ENCODE peak calls at places on chromosomes 12 and 14, in eight cellular contexts. W, G, M, X, O, Y, P and S are unnamed samples.

GRCh38 chr14:86462193-86462592 is 932.2 kb downstream of the FLRT2 start:
- DNase-seq in X (no peak), Y (no peak), M (no peak), G (no peak), W (peak; percentile 18), P (no peak), O (no peak), S (no peak)

GRCh38 chr12:47903927-47904646 is 707 bp downstream of the VDR start:
- DNase-seq in G (peak; percentile 55), W (peak; percentile 86), P (no peak), Y (peak; percentile 84), M (peak; percentile 82), X (no peak), O (peak; percentile 72), S (no peak)

GRCh38 chr14:86532219-86532618 is 1002.3 kb downstream of the FLRT2 start:
- DNase-seq in W (peak; percentile 4), X (no peak), O (no peak), G (no peak), Y (peak; percentile 6), P (no peak), M (no peak), S (peak; percentile 34)

GRCh38 chr12:133120385-133121191 is 9.5 kb downstream of the ZNF891 start:
- DNase-seq in M (no peak), O (no peak), X (no peak), Y (no peak), P (no peak), G (no peak), W (peak; percentile 2), S (no peak)

GRCh38 chr12:111101003-111101402 is 180.6 kb upstream of the MYL2 start:
- DNase-seq in X (no peak), P (no peak), G (no peak), O (no peak), Y (no peak), M (no peak), W (no peak), S (no peak)

GRCh38 chr12:89070603-89071002 is 281.7 kb downstream of the DUSP6 start:
- DNase-seq in X (no peak), W (no peak), P (no peak), Y (no peak), O (no peak), M (no peak), G (no peak), S (no peak)

GRCh38 chr12:91851741-91852477 is 293.7 kb downstream of the BTG1 start:
- DNase-seq in M (no peak), X (no peak), O (no peak), W (no peak), P (no peak), Y (no peak), G (no peak), S (no peak)

GRCh38 chr14:64561631-64562030 is 11.9 kb downstream of the PPP1R36 start:
- DNase-seq in M (no peak), Y (no peak), X (no peak), P (no peak), O (no peak), W (no peak), G (no peak), S (no peak)

GRCh38 chr12:14723763-14724162 is 27.4 kb upstream of the GUCY2C start:
- DNase-seq in O (peak; percentile 31), P (peak; percentile 57), W (peak; percentile 60), Y (peak; percentile 8), G (peak; percentile 7), M (peak; percentile 66), X (peak; percentile 12), S (peak; percentile 47)

GRCh38 chr14:20262642-20263128 is 23.6 kb downstream of the OR11H4 start:
- DNase-seq in W (peak; percentile 32), Y (peak; percentile 0), G (no peak), X (no peak), M (peak; percentile 62), P (no peak), O (no peak), S (no peak)

GRCh38 chr12:33988888-33989287 is 33.4 kb upstream of the ALG10 start:
- DNase-seq in M (no peak), W (no peak), X (no peak), G (no peak), Y (no peak), O (no peak), P (no peak), S (no peak)

GRCh38 chr12:84375472-84375871 is 537.1 kb downstream of the SLC6A15 start:
- DNase-seq in X (no peak), O (no peak), G (no peak), W (peak; percentile 74), P (no peak), M (no peak), Y (peak; percentile 2), S (no peak)

GRCh38 chr14:100107236-100107635 is 42.0 kb downstream of the EVL start:
- DNase-seq in P (no peak), W (no peak), O (no peak), X (no peak), M (no peak), G (no peak), Y (no peak), S (no peak)

GRCh38 chr12:24742378-24742777 is 206.5 kb downstream of the BCAT1 start:
- DNase-seq in X (peak; percentile 33), Y (no peak), M (no peak), O (no peak), P (no peak), G (no peak), W (no peak), S (no peak)

GRCh38 chr12:67774983-67775587 is 126.5 kb downstream of the DYRK2 start:
- DNase-seq in P (no peak), M (no peak), Y (no peak), X (no peak), O (no peak), G (no peak), W (no peak), S (no peak)

GRCh38 chr12:68042212-68042699 is 53.0 kb downstream of the IFNG-AS1 start:
- DNase-seq in G (no peak), W (no peak), P (no peak), M (no peak), Y (peak; percentile 1), O (no peak), X (no peak), S (no peak)

GRCh38 chr12:638948-639557 is 24.2 kb downstream of the NINJ2 start:
- DNase-seq in X (no peak), Y (no peak), W (no peak), G (no peak), P (no peak), O (no peak), M (no peak), S (no peak)

GRCh38 chr14:92819011-92819410 is 24.9 kb downstream of the GOLGA5 start:
- DNase-seq in X (no peak), Y (no peak), G (no peak), M (no peak), P (no peak), O (no peak), W (no peak), S (no peak)

GRCh38 chr14:101788016-101788695 is 26.6 kb downstream of the PPP2R5C start:
- DNase-seq in X (no peak), G (no peak), W (no peak), O (no peak), P (no peak), M (peak; percentile 20), Y (no peak), S (no peak)

GRCh38 chr14:76918176-76918750 is 92.1 kb downstream of the LRRC74A start:
- DNase-seq in Y (peak; percentile 95), M (peak; percentile 76), O (peak; percentile 61), G (peak; percentile 88), X (peak; percentile 44), P (peak; percentile 73), W (peak; percentile 84), S (no peak)

GRCh38 chr12:30023186-30023585 is 239.4 kb upstream of the TMTC1 start:
- DNase-seq in G (no peak), W (no peak), M (no peak), Y (peak; percentile 66), X (no peak), O (no peak), P (no peak), S (no peak)

GRCh38 chr14:61213116-61213720 is 67.9 kb downstream of the TMEM30B start:
- DNase-seq in O (no peak), P (no peak), W (no peak), M (peak; percentile 72), X (no peak), G (peak; percentile 54), Y (no peak), S (no peak)

GRCh38 chr14:30223385-30223785 is 295.7 kb upstream of the PRKD1 start:
- DNase-seq in Y (peak; percentile 91), X (no peak), W (peak; percentile 95), P (no peak), G (peak; percentile 55), O (peak; percentile 64), M (peak; percentile 74), S (no peak)